ENCODE peak calls at places on chromosomes 6 and 20, in seven cellular contexts. R, I, V, Z, S, Q and C are unnamed samples.

GRCh38 chr20:19625416-19625815 is 132.6 kb upstream of the RIN2 start:
- DNase-seq in I (no peak), R (no peak), S (no peak), Z (no peak), V (no peak), Q (no peak), C (no peak)

GRCh38 chr20:46255440-46256104 is 52.7 kb downstream of the CDH22 start:
- DNase-seq in Z (no peak), Q (peak), S (peak), I (peak), R (peak), V (peak), C (peak)

GRCh38 chr6:71334768-71335167 is 46.2 kb downstream of the OGFRL1 start:
- DNase-seq in R (no peak), V (no peak), Z (no peak), S (no peak), I (no peak), Q (no peak), C (no peak)

GRCh38 chr20:33668087-33668790 is 1.5 kb downstream of the ACTL10 start:
- DNase-seq in R (peak), I (peak), S (peak), Q (no peak), V (no peak), Z (no peak), C (no peak)

GRCh38 chr6:161917645-161918044 is 643.8 kb upstream of the AGPAT4 start:
- DNase-seq in Q (no peak), R (no peak), S (no peak), I (peak), V (no peak), Z (no peak), C (no peak)

GRCh38 chr6:111358454-111358853 is 124.6 kb downstream of the REV3L start:
- DNase-seq in I (no peak), V (no peak), R (no peak), Z (no peak), Q (no peak), S (no peak), C (no peak)

GRCh38 chr6:4281341-4282293 is 146.2 kb upstream of the ECI2 start:
- DNase-seq in S (peak), Z (no peak), I (peak), Q (peak), R (peak), V (peak), C (peak)

GRCh38 chr20:36574278-36575065 is 1.1 kb downstream of the TGIF2 start:
- DNase-seq in R (peak), I (no peak), V (peak), Z (peak), S (peak), Q (peak), C (no peak)

GRCh38 chr6:23176883-23177282 is 607.5 kb downstream of the HDGFL1 start:
- DNase-seq in Q (no peak), S (no peak), R (no peak), V (no peak), I (no peak), Z (no peak), C (no peak)

GRCh38 chr6:63447134-63447533 is 125.1 kb upstream of the LOC128125822 start:
- DNase-seq in Q (no peak), I (no peak), Z (no peak), V (no peak), R (no peak), S (no peak), C (no peak)

GRCh38 chr6:151229401-151230276 is 10.1 kb upstream of the AKAP12 start:
- DNase-seq in S (no peak), V (no peak), Z (no peak), R (no peak), Q (no peak), I (no peak), C (no peak)

GRCh38 chr20:17803765-17804164 is 104.0 kb downstream of the BANF2 start:
- DNase-seq in I (no peak), S (no peak), R (no peak), Z (no peak), V (no peak), Q (no peak), C (no peak)

GRCh38 chr6:166241974-166242373 is 66.2 kb downstream of the PRR18 start:
- DNase-seq in S (no peak), Z (no peak), I (no peak), Q (no peak), V (no peak), R (no peak), C (no peak)

GRCh38 chr6:11423072-11423471 is 114.5 kb upstream of the TMEM170B start:
- DNase-seq in I (no peak), Q (no peak), R (no peak), S (no peak), V (no peak), Z (peak), C (no peak)

GRCh38 chr20:38198238-38198861 is 33.3 kb upstream of the TGM2 start:
- DNase-seq in V (no peak), R (peak), I (no peak), S (peak), Q (no peak), Z (no peak), C (peak)

DNA sequence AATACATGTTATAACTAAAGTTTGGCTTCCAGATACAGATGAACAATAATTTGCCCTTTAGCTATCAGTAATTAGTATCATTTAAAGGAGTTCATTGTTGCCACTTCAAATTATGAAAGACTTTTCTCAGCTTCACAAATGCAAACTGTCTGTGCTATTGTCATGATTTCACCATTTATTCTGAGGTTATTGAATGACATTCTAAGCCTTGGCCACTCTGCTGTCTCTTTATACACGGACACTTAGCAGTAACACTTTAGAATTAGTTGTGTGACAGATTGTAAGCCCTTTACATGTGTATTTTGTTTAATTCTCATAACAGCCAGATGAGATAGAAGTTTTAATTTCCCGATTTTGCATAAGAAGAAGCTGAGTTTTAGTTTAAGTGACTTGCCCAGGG is 176.6 kb downstream of the SLC35F1 start:
- DNase-seq in R (no peak), Q (no peak), S (no peak), V (no peak), I (no peak), Z (no peak), C (no peak)
- TF ChIP-seq CTCF in R (no peak), Q (no peak), S (no peak), V (no peak), I (no peak), Z (no peak), C (no peak)

DNA sequence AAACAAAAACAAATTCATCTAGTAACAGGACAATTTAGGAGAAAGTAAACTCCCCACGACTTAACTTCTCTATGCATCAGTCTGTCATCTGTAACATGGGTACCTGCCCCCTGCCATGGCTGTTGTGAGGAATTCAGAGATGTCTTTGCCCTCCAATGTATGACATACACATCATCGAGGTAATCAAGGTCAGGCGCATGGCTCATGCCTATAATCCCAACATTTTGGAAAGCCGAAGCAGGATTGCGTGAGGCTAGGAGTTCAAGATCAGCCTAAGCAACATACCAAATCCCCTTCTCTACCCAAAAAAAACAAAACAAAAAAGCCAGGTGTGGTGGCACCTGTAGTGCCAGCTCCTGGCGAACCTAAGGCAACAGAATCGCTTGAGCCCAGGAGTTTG is 9.0 kb downstream of the EEF1A1 start:
- DNase-seq in Q (no peak), S (no peak), R (no peak), V (no peak), I (no peak), Z (no peak), C (no peak)
- H3K4me3 ChIP-seq in Q (no peak), S (no peak), R (no peak), V (no peak), I (no peak), Z (no peak), C (no peak)

GRCh38 chr20:3330046-3330741 is 77.3 kb downstream of the DNAAF9 start:
- DNase-seq in Q (peak), V (peak), Z (peak), R (no peak), I (no peak), S (no peak), C (no peak)
- TF ChIP-seq CTCF in Q (no peak), V (no peak), Z (peak), R (no peak), I (no peak), S (no peak), C (no peak)

DNA sequence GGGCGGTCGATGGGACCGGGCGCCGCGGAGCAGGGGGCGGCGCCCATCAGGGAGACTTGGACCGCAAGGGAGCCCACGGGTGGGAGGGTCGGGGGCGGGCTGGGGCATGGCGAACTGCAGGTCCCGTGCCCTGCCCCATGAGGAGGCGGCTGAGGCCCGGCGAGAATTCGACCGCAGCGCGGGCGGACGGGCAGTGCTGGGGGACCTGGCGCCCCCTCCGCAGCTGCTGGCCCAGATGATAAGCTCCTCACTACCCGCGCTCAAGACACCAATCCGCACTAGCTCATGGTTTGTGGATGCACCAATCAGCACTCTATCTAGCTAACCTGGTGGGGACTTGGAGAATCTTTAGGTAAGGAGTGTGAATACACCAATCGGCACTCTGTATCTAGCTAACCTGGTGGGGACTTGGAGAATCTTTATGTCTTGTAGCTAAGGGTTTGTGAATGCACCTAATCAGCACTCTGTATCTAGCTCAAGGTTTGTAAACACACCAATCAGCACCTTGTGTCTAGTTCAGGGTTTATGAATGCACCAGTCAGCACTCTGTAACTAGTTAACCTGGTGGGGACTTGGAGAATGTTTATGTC is 38.5 kb downstream of the TRIM27 start:
- DNase-seq in S (no peak), Q (no peak), V (no peak), R (no peak), Z (no peak), I (no peak), C (no peak)
- H3K4me3 ChIP-seq in S (peak), Q (no peak), V (no peak), R (no peak), Z (no peak), I (no peak), C (no peak)

DNA sequence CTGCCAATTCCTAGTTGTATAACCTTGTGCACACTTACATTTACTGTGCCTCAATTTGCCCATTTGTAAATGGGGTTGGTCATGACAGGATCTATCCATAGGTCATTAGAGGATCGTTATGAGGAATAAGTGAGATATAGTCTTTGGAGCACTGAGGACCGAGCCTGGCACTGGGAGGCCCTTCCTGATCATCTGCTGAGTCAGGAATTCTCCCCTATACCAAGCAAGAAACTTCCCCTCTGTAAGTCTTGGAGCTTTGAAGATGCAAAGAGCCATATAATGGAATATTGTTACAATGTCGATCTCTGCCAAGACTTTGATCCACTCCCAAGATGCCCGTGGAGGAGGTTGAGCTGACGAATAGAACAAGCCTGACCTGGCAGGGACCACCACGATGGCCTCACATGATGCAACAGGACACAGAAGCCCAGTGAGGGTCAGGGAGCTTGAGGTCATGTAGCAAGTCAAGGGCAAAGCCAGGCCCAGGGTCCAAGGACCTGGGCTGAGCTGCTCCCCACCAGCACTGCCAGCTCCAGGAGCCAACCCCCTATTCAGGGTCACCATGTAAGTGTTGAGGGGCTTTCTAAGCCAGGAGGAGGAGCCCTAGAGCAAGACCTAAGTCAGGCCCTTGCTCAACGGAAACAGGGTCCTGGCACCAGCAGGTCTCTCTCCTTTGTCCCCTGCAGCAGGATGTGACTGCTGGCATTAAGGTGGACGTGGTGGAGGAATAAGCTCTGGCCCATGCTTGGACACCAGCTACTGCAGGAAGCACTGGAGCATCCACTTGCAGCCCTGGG is 16.7 kb downstream of the PDRG1 start:
- DNase-seq in Q (no peak), I (no peak), R (no peak), S (no peak), Z (no peak), V (no peak), C (no peak)
- TF ChIP-seq CTCF in Q (no peak), I (peak), R (no peak), S (no peak), Z (no peak), V (no peak), C (no peak)

GRCh38 chr6:154994881-154995240 is 254 bp upstream of the TIAM2 start:
- DNase-seq in Z (no peak), V (no peak), I (no peak), S (no peak), Q (no peak), R (no peak), C (no peak)
- H3K4me3 ChIP-seq in Z (peak), V (peak), I (peak), S (peak), Q (peak), R (no peak), C (no peak)

DNA sequence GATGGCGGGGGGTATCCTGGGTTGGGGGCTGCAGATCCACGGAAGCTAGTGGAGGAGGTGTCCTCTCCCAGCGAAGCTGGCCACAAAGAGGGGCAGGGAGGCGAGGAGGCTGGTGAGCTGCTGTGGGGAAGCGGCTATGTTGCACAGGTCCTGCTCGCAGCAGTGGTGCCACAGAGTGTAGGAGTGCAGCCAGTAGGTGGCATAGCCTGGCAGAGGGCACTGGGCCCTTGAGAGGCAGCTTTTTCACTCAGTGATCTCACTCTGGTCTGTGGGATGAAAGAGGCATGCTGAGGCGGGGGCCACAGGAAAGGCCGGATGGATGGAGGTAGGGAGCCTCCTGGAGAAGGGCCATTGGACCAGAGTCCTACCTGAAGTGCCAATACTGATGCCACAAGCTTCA is 2.9 kb upstream of the LY6G6D start:
- DNase-seq in V (no peak), Z (no peak), S (no peak), Q (no peak), R (no peak), I (no peak), C (no peak)
- TF ChIP-seq CTCF in V (no peak), Z (peak), S (peak), Q (no peak), R (no peak), I (no peak), C (no peak)